ENCODE peak calls at places on chromosomes 4 and X, in four cellular contexts. Q is fibroblast of lung, B is neuronal stem cell, E is mammary epithelial cell. Y is an unnamed sample.

GRCh38 chrX:75673468-75673867 is 111.6 kb downstream of the MAGEE2 start:
- DNase-seq in B (no peak), Q (no peak), E (no peak), Y (no peak)

GRCh38 chr4:185716008-185716976 is 95.7 kb downstream of the SORBS2 start:
- DNase-seq in B (no peak), Q (no peak), E (no peak), Y (no peak)

GRCh38 chr4:176156656-176157055 is 38.7 kb downstream of the SPATA4 start:
- DNase-seq in E (no peak), B (no peak), Q (peak), Y (no peak)

GRCh38 chrX:129981752-129982299 is 609 bp upstream of the BCORL1 start:
- DNase-seq in Q (no peak), B (no peak), E (no peak), Y (no peak)

GRCh38 chr4:8912506-8912905 is 40.9 kb upstream of the HMX1 start:
- DNase-seq in Q (no peak), B (no peak), E (no peak), Y (no peak)

GRCh38 chrX:76420237-76420636 is 7.3 kb upstream of the MAGEE1 start:
- DNase-seq in E (no peak), B (no peak), Q (no peak), Y (no peak)

GRCh38 chr4:2930135-2930805 is 32.9 kb downstream of the NOP14 start:
- DNase-seq in B (no peak), E (no peak), Q (no peak), Y (no peak)

GRCh38 chr4:3771167-3771809 is 5.1 kb downstream of the ADRA2C start:
- DNase-seq in E (no peak), Q (no peak), B (no peak), Y (no peak)

GRCh38 chrX:68461541-68461940 is 28.2 kb upstream of the OPHN1 start:
- DNase-seq in B (no peak), Q (no peak), E (no peak), Y (peak)

GRCh38 chr4:39446842-39447573 is 11.7 kb downstream of the RPL9 start:
- DNase-seq in B (peak), E (peak), Q (peak), Y (peak)
- H3K9ac ChIP-seq in B (peak), E (no peak), Q (peak), Y (no peak)

GRCh38 chrX:32687379-32687778 is 524.0 kb downstream of the DMD start:
- DNase-seq in E (no peak), B (no peak), Q (no peak), Y (no peak)
- H3K9ac ChIP-seq in E (no peak), B (no peak), Q (no peak), Y (no peak)

DNA sequence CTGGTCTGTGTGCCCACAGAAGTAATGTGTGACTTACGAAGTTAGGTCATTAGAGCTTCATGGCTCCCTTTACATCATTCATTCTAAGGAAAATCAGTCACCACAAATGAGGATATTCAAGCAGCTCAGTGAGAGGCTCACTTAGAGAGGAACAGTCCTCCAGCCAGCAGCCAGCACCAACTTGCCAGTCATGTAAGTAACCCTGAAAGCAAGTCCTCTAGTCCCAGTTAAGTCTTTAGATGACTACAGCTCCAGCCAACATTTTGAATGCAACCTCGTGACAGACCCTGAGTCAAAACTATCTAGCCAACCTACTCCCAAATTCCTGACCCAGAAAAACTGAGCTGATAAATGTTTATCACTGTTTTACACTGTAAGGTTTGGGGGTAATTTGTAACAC is 71.3 kb downstream of the LRBA start:
- DNase-seq in E (no peak), B (no peak), Q (no peak), Y (no peak)
- H3K9ac ChIP-seq in E (no peak), B (no peak), Q (no peak), Y (no peak)

DNA sequence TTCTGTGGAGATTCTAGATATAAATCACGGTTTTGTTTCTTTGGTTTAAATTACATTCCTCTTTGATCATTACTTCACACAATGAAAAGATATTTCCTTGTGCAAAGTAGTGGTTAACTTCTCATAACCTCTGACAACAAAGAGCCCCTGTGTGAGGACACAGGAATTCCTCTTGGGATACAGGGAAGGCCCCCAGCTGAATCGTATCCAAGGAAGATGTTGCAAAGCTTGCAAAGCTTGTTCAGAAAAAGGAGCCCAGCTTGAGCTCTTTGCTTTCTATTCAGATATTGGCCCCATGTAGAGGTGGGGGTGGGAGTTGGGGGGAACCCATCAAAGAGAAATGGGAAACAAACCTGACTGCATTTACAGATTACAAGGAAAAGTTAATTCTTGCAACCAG is 145.7 kb downstream of the RELL1 start:
- DNase-seq in B (peak), E (peak), Q (no peak), Y (no peak)
- H3K9ac ChIP-seq in B (no peak), E (no peak), Q (no peak), Y (no peak)

DNA sequence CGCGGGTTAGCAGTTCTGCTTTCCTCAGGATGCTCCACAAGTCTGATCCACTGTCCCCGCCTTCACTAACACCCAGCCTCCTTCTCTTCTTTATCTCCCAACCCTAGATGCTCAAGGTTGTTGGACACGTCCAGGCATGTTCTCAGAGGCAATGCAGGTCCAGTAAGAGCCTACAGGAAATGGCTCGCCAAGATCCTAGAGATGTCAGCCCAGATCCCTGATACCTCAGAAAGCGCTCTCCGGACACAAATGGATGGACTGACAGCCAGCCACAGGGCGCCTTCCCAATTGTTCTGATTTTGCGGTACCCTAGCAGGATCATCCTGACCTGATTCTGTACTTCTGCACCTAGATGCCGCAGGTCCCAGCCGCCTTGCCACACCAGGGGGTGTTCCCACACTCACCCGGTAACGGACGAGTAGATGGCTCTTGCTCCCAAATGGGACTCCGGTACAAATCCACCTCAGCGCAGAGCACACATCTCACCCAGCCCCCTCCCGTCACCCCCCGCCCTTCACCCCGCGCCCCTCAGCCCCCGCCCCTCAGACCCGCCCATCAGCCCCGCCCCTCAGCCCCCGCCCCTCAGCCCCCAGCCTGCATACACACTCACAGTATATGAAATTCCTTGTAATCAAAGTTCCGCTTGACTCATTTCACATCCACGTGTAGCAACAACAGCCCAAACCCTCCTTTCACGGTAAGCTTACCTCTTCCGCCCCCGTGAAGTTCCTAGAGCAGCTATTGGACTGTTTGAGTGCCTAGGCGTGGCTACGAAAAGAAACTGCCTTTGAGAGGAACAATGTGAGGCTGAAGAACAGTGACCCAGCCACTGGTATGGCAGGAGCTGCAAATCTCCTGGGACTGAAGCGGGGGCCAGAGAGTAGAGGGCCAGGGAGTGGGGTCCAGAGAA is at the start of gene EDA2R:
- DNase-seq in Q (peak), B (peak), E (peak), Y (peak)
- H3K9ac ChIP-seq in Q (peak), B (peak), E (peak), Y (peak)

GRCh38 chr4:108369035-108369655 is 200.4 kb upstream of the LEF1 start:
- DNase-seq in Q (no peak), E (no peak), B (no peak), Y (no peak)

GRCh38 chr4:108367751-108368150 is 199.0 kb upstream of the LEF1 start:
- DNase-seq in E (no peak), B (no peak), Q (no peak), Y (no peak)

GRCh38 chr4:108372678-108373077 is 203.9 kb upstream of the LEF1 start:
- DNase-seq in Q (no peak), E (no peak), B (no peak), Y (no peak)

GRCh38 chr4:108370291-108370690 is 201.6 kb upstream of the LEF1 start:
- DNase-seq in B (no peak), E (no peak), Q (no peak), Y (no peak)

DNA sequence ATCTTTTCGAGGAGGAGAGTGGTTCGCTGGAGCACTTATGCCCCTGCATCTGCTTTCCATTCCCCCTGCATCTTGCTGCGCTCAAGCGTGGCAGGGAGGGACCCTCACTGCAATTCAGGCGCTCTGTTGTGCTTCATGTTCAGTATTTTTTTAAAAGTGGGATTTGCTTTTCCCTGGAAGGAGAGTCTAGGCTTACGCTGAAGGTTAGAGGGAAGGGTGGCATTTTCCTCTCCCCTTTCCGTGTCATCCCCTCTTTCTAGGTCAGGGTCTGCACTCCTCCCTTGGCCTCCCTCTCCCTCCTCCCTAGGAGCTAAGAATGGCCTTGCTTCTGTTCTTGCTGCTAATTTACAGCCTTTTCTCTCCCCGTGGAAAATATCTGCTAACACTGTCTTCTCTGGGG is 202.1 kb upstream of the LEF1 start:
- DNase-seq in Q (no peak), E (no peak), B (no peak), Y (no peak)
- H3K9ac ChIP-seq in Q (no peak), E (no peak), B (no peak), Y (no peak)

GRCh38 chr4:38002451-38003071 is 42.4 kb downstream of the PTTG2 start:
- DNase-seq in E (peak), Q (no peak), B (no peak), Y (peak)
- H3K9ac ChIP-seq in E (no peak), Q (no peak), B (no peak), Y (no peak)

GRCh38 chr4:7021930-7022658 is 21.1 kb upstream of the TADA2B start:
- DNase-seq in B (no peak), E (peak), Q (peak), Y (peak)

GRCh38 chr4:7020290-7020689 is 22.9 kb upstream of the TADA2B start:
- DNase-seq in B (no peak), Q (no peak), E (no peak), Y (no peak)

GRCh38 chr4:7019367-7019766 is 23.8 kb upstream of the TADA2B start:
- DNase-seq in B (no peak), E (no peak), Q (no peak), Y (no peak)

GRCh38 chr4:7021355-7021754 is 21.8 kb upstream of the TADA2B start:
- DNase-seq in E (no peak), B (no peak), Q (no peak), Y (no peak)

DNA sequence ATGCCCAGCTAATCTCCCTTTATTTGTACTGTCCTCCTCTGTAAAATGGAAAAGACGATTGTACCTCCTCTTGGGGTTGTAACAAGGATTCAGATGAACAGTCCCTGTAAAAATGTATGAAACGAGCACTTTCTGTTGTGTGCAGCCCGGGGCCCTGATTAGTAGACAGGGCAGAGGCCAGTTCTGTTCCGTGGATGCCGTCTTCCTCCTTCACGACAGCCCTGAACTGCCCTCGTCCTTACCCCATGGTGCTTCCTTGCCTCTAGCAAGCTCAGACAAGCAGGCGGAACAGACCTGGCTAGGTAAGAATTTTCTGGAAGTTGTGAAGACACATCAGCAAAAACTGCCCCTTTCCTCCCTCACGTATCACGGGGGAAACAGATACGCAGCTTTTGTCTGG is 22.3 kb upstream of the TADA2B start:
- DNase-seq in B (no peak), Q (no peak), E (no peak), Y (no peak)
- H3K9ac ChIP-seq in B (peak), Q (no peak), E (no peak), Y (no peak)

Y was measured in IMR-90.